ENCODE peak calls at places on chromosome 1, in five cellular contexts. One of them, this sample, is unnamed.

GRCh38 chr1:90386899-90387334 is 330.2 kb downstream of the BARHL2 start:
- DNase-seq in stimulated activated CD4-positive, alpha-beta T cell treated with anti-CD3 and anti-CD28 coated beads, TNF-alpha, amount 100 ng/mL, for 4 hours: no peak
- DNase-seq in B cell: no peak
- DNase-seq in hypothalamus: no peak
- DNase-seq in astrocyte of the cerebellum: no peak
- DNase-seq in this sample: peak

GRCh38 chr1:159141584-159142518 is 29.6 kb upstream of the CADM3 start:
- DNase-seq in stimulated activated CD4-positive, alpha-beta T cell treated with anti-CD3 and anti-CD28 coated beads, TNF-alpha, amount 100 ng/mL, for 4 hours: no peak
- DNase-seq in B cell: no peak
- DNase-seq in hypothalamus: peak
- DNase-seq in astrocyte of the cerebellum: peak
- DNase-seq in this sample: no peak

GRCh38 chr1:116538527-116538926 is 32.3 kb downstream of the CD58 start:
- DNase-seq in stimulated activated CD4-positive, alpha-beta T cell treated with anti-CD3 and anti-CD28 coated beads, TNF-alpha, amount 100 ng/mL, for 4 hours: no peak
- DNase-seq in B cell: no peak
- DNase-seq in hypothalamus: no peak
- DNase-seq in astrocyte of the cerebellum: no peak
- DNase-seq in this sample: no peak

GRCh38 chr1:92484472-92485373 is 2.0 kb downstream of the GFI1 start:
- DNase-seq in stimulated activated CD4-positive, alpha-beta T cell treated with anti-CD3 and anti-CD28 coated beads, TNF-alpha, amount 100 ng/mL, for 4 hours: peak
- DNase-seq in B cell: peak
- DNase-seq in hypothalamus: no peak
- DNase-seq in astrocyte of the cerebellum: no peak
- DNase-seq in this sample: no peak

GRCh38 chr1:236009857-236010256 is 55.0 kb downstream of the NID1 start:
- DNase-seq in stimulated activated CD4-positive, alpha-beta T cell treated with anti-CD3 and anti-CD28 coated beads, TNF-alpha, amount 100 ng/mL, for 4 hours: no peak
- DNase-seq in B cell: no peak
- DNase-seq in hypothalamus: no peak
- DNase-seq in astrocyte of the cerebellum: peak
- DNase-seq in this sample: no peak

GRCh38 chr1:47181955-47182680 is 7.7 kb downstream of the PDZK1IP1 start:
- DNase-seq in stimulated activated CD4-positive, alpha-beta T cell treated with anti-CD3 and anti-CD28 coated beads, TNF-alpha, amount 100 ng/mL, for 4 hours: no peak
- DNase-seq in B cell: no peak
- DNase-seq in hypothalamus: no peak
- DNase-seq in astrocyte of the cerebellum: no peak
- DNase-seq in this sample: no peak

GRCh38 chr1:9844106-9844505 is 20.3 kb upstream of the CLSTN1 start:
- DNase-seq in stimulated activated CD4-positive, alpha-beta T cell treated with anti-CD3 and anti-CD28 coated beads, TNF-alpha, amount 100 ng/mL, for 4 hours: no peak
- DNase-seq in B cell: no peak
- DNase-seq in hypothalamus: no peak
- DNase-seq in astrocyte of the cerebellum: no peak
- DNase-seq in this sample: no peak

GRCh38 chr1:175906370-175906769 is 163.0 kb upstream of the TNR start:
- DNase-seq in stimulated activated CD4-positive, alpha-beta T cell treated with anti-CD3 and anti-CD28 coated beads, TNF-alpha, amount 100 ng/mL, for 4 hours: no peak
- DNase-seq in B cell: no peak
- DNase-seq in hypothalamus: no peak
- DNase-seq in astrocyte of the cerebellum: no peak
- DNase-seq in this sample: no peak

GRCh38 chr1:17419626-17420328 is 19.7 kb downstream of the RCC2 start:
- DNase-seq in stimulated activated CD4-positive, alpha-beta T cell treated with anti-CD3 and anti-CD28 coated beads, TNF-alpha, amount 100 ng/mL, for 4 hours: peak
- DNase-seq in B cell: peak
- DNase-seq in hypothalamus: no peak
- DNase-seq in astrocyte of the cerebellum: no peak
- DNase-seq in this sample: no peak

GRCh38 chr1:113990966-113991365 is 11.7 kb downstream of the OLFML3 start:
- DNase-seq in stimulated activated CD4-positive, alpha-beta T cell treated with anti-CD3 and anti-CD28 coated beads, TNF-alpha, amount 100 ng/mL, for 4 hours: no peak
- DNase-seq in B cell: no peak
- DNase-seq in hypothalamus: no peak
- DNase-seq in astrocyte of the cerebellum: no peak
- DNase-seq in this sample: no peak

GRCh38 chr1:234849824-234850223 is 239.8 kb upstream of the IRF2BP2 start:
- DNase-seq in stimulated activated CD4-positive, alpha-beta T cell treated with anti-CD3 and anti-CD28 coated beads, TNF-alpha, amount 100 ng/mL, for 4 hours: no peak
- DNase-seq in B cell: no peak
- DNase-seq in hypothalamus: no peak
- DNase-seq in astrocyte of the cerebellum: no peak
- DNase-seq in this sample: no peak

GRCh38 chr1:1273152-1273534 is 511 bp downstream of the UBE2J2 start:
- DNase-seq in stimulated activated CD4-positive, alpha-beta T cell treated with anti-CD3 and anti-CD28 coated beads, TNF-alpha, amount 100 ng/mL, for 4 hours: no peak
- DNase-seq in B cell: no peak
- DNase-seq in hypothalamus: no peak
- DNase-seq in astrocyte of the cerebellum: no peak
- DNase-seq in this sample: no peak

GRCh38 chr1:178772952-178773351 is 47.9 kb downstream of the RALGPS2 start:
- DNase-seq in stimulated activated CD4-positive, alpha-beta T cell treated with anti-CD3 and anti-CD28 coated beads, TNF-alpha, amount 100 ng/mL, for 4 hours: no peak
- DNase-seq in B cell: no peak
- DNase-seq in hypothalamus: no peak
- DNase-seq in astrocyte of the cerebellum: no peak
- DNase-seq in this sample: no peak

GRCh38 chr1:155920717-155921116 is 9.6 kb upstream of the RIT1 start:
- DNase-seq in stimulated activated CD4-positive, alpha-beta T cell treated with anti-CD3 and anti-CD28 coated beads, TNF-alpha, amount 100 ng/mL, for 4 hours: no peak
- DNase-seq in B cell: no peak
- DNase-seq in hypothalamus: no peak
- DNase-seq in astrocyte of the cerebellum: no peak
- DNase-seq in this sample: no peak

GRCh38 chr1:240320645-240321044 is 229.0 kb downstream of the FMN2 start:
- DNase-seq in stimulated activated CD4-positive, alpha-beta T cell treated with anti-CD3 and anti-CD28 coated beads, TNF-alpha, amount 100 ng/mL, for 4 hours: no peak
- DNase-seq in B cell: no peak
- DNase-seq in hypothalamus: no peak
- DNase-seq in astrocyte of the cerebellum: no peak
- DNase-seq in this sample: no peak

GRCh38 chr1:94417702-94417961 is 557 bp upstream of the ABCD3 start:
- DNase-seq in stimulated activated CD4-positive, alpha-beta T cell treated with anti-CD3 and anti-CD28 coated beads, TNF-alpha, amount 100 ng/mL, for 4 hours: no peak
- DNase-seq in B cell: no peak
- DNase-seq in hypothalamus: no peak
- DNase-seq in astrocyte of the cerebellum: no peak
- DNase-seq in this sample: no peak

GRCh38 chr1:67855444-67855843 is 22.2 kb upstream of the GNG12 start:
- DNase-seq in stimulated activated CD4-positive, alpha-beta T cell treated with anti-CD3 and anti-CD28 coated beads, TNF-alpha, amount 100 ng/mL, for 4 hours: no peak
- DNase-seq in B cell: no peak
- DNase-seq in hypothalamus: no peak
- DNase-seq in astrocyte of the cerebellum: no peak
- DNase-seq in this sample: no peak

GRCh38 chr1:220655509-220655908 is 34.7 kb upstream of the C1orf115 start:
- DNase-seq in stimulated activated CD4-positive, alpha-beta T cell treated with anti-CD3 and anti-CD28 coated beads, TNF-alpha, amount 100 ng/mL, for 4 hours: no peak
- DNase-seq in B cell: no peak
- DNase-seq in hypothalamus: no peak
- DNase-seq in astrocyte of the cerebellum: no peak
- DNase-seq in this sample: no peak

GRCh38 chr1:61184035-61184713 is 101.8 kb downstream of the NFIA start:
- DNase-seq in stimulated activated CD4-positive, alpha-beta T cell treated with anti-CD3 and anti-CD28 coated beads, TNF-alpha, amount 100 ng/mL, for 4 hours: no peak
- DNase-seq in B cell: no peak
- DNase-seq in hypothalamus: peak
- DNase-seq in astrocyte of the cerebellum: peak
- DNase-seq in this sample: no peak

GRCh38 chr1:24906760-24907490 is 23.2 kb downstream of the RUNX3 start:
- DNase-seq in stimulated activated CD4-positive, alpha-beta T cell treated with anti-CD3 and anti-CD28 coated beads, TNF-alpha, amount 100 ng/mL, for 4 hours: no peak
- DNase-seq in B cell: peak
- DNase-seq in hypothalamus: no peak
- DNase-seq in astrocyte of the cerebellum: no peak
- DNase-seq in this sample: no peak

GRCh38 chr1:209202826-209203439 is 380.6 kb upstream of the CAMK1G start:
- DNase-seq in stimulated activated CD4-positive, alpha-beta T cell treated with anti-CD3 and anti-CD28 coated beads, TNF-alpha, amount 100 ng/mL, for 4 hours: no peak
- DNase-seq in B cell: no peak
- DNase-seq in hypothalamus: no peak
- DNase-seq in astrocyte of the cerebellum: peak
- DNase-seq in this sample: peak

GRCh38 chr1:83508485-83509151 is 490.3 kb downstream of the TTLL7 start:
- DNase-seq in stimulated activated CD4-positive, alpha-beta T cell treated with anti-CD3 and anti-CD28 coated beads, TNF-alpha, amount 100 ng/mL, for 4 hours: no peak
- DNase-seq in B cell: no peak
- DNase-seq in hypothalamus: no peak
- DNase-seq in astrocyte of the cerebellum: peak
- DNase-seq in this sample: peak

GRCh38 chr1:229699613-229700242 is 73.7 kb downstream of the URB2 start:
- DNase-seq in stimulated activated CD4-positive, alpha-beta T cell treated with anti-CD3 and anti-CD28 coated beads, TNF-alpha, amount 100 ng/mL, for 4 hours: no peak
- DNase-seq in B cell: no peak
- DNase-seq in hypothalamus: no peak
- DNase-seq in astrocyte of the cerebellum: peak
- DNase-seq in this sample: no peak

GRCh38 chr1:31423418-31423947 is 10.5 kb downstream of the SERINC2 start:
- DNase-seq in stimulated activated CD4-positive, alpha-beta T cell treated with anti-CD3 and anti-CD28 coated beads, TNF-alpha, amount 100 ng/mL, for 4 hours: no peak
- DNase-seq in B cell: peak
- DNase-seq in hypothalamus: no peak
- DNase-seq in astrocyte of the cerebellum: no peak
- DNase-seq in this sample: no peak

GRCh38 chr1:181655756-181656155 is 172.4 kb downstream of the CACNA1E start:
- DNase-seq in stimulated activated CD4-positive, alpha-beta T cell treated with anti-CD3 and anti-CD28 coated beads, TNF-alpha, amount 100 ng/mL, for 4 hours: no peak
- DNase-seq in B cell: no peak
- DNase-seq in hypothalamus: no peak
- DNase-seq in astrocyte of the cerebellum: peak
- DNase-seq in this sample: no peak

GRCh38 chr1:184163674-184164470 is 112.3 kb downstream of the TSEN15 start:
- DNase-seq in stimulated activated CD4-positive, alpha-beta T cell treated with anti-CD3 and anti-CD28 coated beads, TNF-alpha, amount 100 ng/mL, for 4 hours: no peak
- DNase-seq in B cell: no peak
- DNase-seq in hypothalamus: no peak
- DNase-seq in astrocyte of the cerebellum: no peak
- DNase-seq in this sample: no peak

GRCh38 chr1:36835696-36836095 is 198.6 kb downstream of the GRIK3 start:
- DNase-seq in stimulated activated CD4-positive, alpha-beta T cell treated with anti-CD3 and anti-CD28 coated beads, TNF-alpha, amount 100 ng/mL, for 4 hours: no peak
- DNase-seq in B cell: no peak
- DNase-seq in hypothalamus: no peak
- DNase-seq in astrocyte of the cerebellum: no peak
- DNase-seq in this sample: no peak

GRCh38 chr1:183281553-183282091 is 95.6 kb downstream of the LAMC2 start:
- DNase-seq in stimulated activated CD4-positive, alpha-beta T cell treated with anti-CD3 and anti-CD28 coated beads, TNF-alpha, amount 100 ng/mL, for 4 hours: peak
- DNase-seq in B cell: peak
- DNase-seq in hypothalamus: peak
- DNase-seq in astrocyte of the cerebellum: peak
- DNase-seq in this sample: peak

GRCh38 chr1:31507676-31508530 is 68.4 kb upstream of the TINAGL1 start:
- DNase-seq in stimulated activated CD4-positive, alpha-beta T cell treated with anti-CD3 and anti-CD28 coated beads, TNF-alpha, amount 100 ng/mL, for 4 hours: no peak
- DNase-seq in B cell: no peak
- DNase-seq in hypothalamus: no peak
- DNase-seq in astrocyte of the cerebellum: no peak
- DNase-seq in this sample: no peak

GRCh38 chr1:236691348-236691747 is 5.0 kb downstream of the ACTN2 start:
- DNase-seq in stimulated activated CD4-positive, alpha-beta T cell treated with anti-CD3 and anti-CD28 coated beads, TNF-alpha, amount 100 ng/mL, for 4 hours: no peak
- DNase-seq in B cell: no peak
- DNase-seq in hypothalamus: no peak
- DNase-seq in astrocyte of the cerebellum: no peak
- DNase-seq in this sample: no peak

GRCh38 chr1:97903626-97904025 is 17.2 kb downstream of the DPYD start:
- DNase-seq in stimulated activated CD4-positive, alpha-beta T cell treated with anti-CD3 and anti-CD28 coated beads, TNF-alpha, amount 100 ng/mL, for 4 hours: no peak
- DNase-seq in B cell: no peak
- DNase-seq in hypothalamus: no peak
- DNase-seq in astrocyte of the cerebellum: peak
- DNase-seq in this sample: no peak

GRCh38 chr1:93977546-93977945 is 68.3 kb upstream of the GCLM start:
- DNase-seq in stimulated activated CD4-positive, alpha-beta T cell treated with anti-CD3 and anti-CD28 coated beads, TNF-alpha, amount 100 ng/mL, for 4 hours: no peak
- DNase-seq in B cell: no peak
- DNase-seq in hypothalamus: no peak
- DNase-seq in astrocyte of the cerebellum: no peak
- DNase-seq in this sample: no peak

GRCh38 chr1:55284856-55285255 is 69.7 kb upstream of the USP24 start:
- DNase-seq in stimulated activated CD4-positive, alpha-beta T cell treated with anti-CD3 and anti-CD28 coated beads, TNF-alpha, amount 100 ng/mL, for 4 hours: no peak
- DNase-seq in B cell: no peak
- DNase-seq in hypothalamus: no peak
- DNase-seq in astrocyte of the cerebellum: peak
- DNase-seq in this sample: peak

GRCh38 chr1:180787628-180788307 is 124.9 kb upstream of the KIAA1614 start:
- DNase-seq in stimulated activated CD4-positive, alpha-beta T cell treated with anti-CD3 and anti-CD28 coated beads, TNF-alpha, amount 100 ng/mL, for 4 hours: no peak
- DNase-seq in B cell: no peak
- DNase-seq in hypothalamus: no peak
- DNase-seq in astrocyte of the cerebellum: no peak
- DNase-seq in this sample: no peak

GRCh38 chr1:117652421-117652820 is 46.6 kb downstream of the TENT5C start:
- DNase-seq in stimulated activated CD4-positive, alpha-beta T cell treated with anti-CD3 and anti-CD28 coated beads, TNF-alpha, amount 100 ng/mL, for 4 hours: no peak
- DNase-seq in B cell: no peak
- DNase-seq in hypothalamus: no peak
- DNase-seq in astrocyte of the cerebellum: no peak
- DNase-seq in this sample: no peak

GRCh38 chr1:159944623-159945455 is 574 bp downstream of the IGSF9 start:
- DNase-seq in stimulated activated CD4-positive, alpha-beta T cell treated with anti-CD3 and anti-CD28 coated beads, TNF-alpha, amount 100 ng/mL, for 4 hours: no peak
- DNase-seq in B cell: peak
- DNase-seq in hypothalamus: no peak
- DNase-seq in astrocyte of the cerebellum: no peak
- DNase-seq in this sample: no peak

GRCh38 chr1:16048573-16049189 is 5.1 kb downstream of the CLCNKB start:
- DNase-seq in stimulated activated CD4-positive, alpha-beta T cell treated with anti-CD3 and anti-CD28 coated beads, TNF-alpha, amount 100 ng/mL, for 4 hours: peak
- DNase-seq in B cell: no peak
- DNase-seq in hypothalamus: no peak
- DNase-seq in astrocyte of the cerebellum: no peak
- DNase-seq in this sample: no peak

GRCh38 chr1:245197911-245198379 is 43.2 kb downstream of the KIF26B start:
- DNase-seq in stimulated activated CD4-positive, alpha-beta T cell treated with anti-CD3 and anti-CD28 coated beads, TNF-alpha, amount 100 ng/mL, for 4 hours: no peak
- DNase-seq in B cell: no peak
- DNase-seq in hypothalamus: no peak
- DNase-seq in astrocyte of the cerebellum: no peak
- DNase-seq in this sample: no peak

This sample was measured in SW 1271.